ENCODE peak calls at places on chromosomes 5 and 9, in five cellular contexts. R, Q, G, I and Y are unnamed samples. For H3K4me1 and H3K36me3, the result is how much of the 10 kb centered on the place peaks cover.

GRCh38 chr9:85392270-85392669 is 349.5 kb downstream of the AGTPBP1 start:
- DNase-seq in G (no peak), R (no peak), Q (no peak), I (no peak), Y (no peak)

GRCh38 chr5:149486726-149487635 is 64.3 kb downstream of the CSNK1A1 start:
- DNase-seq in Q (no peak), R (no peak), G (no peak), I (no peak), Y (no peak)

GRCh38 chr5:59749782-59750520 is 143.6 kb downstream of the PDE4D start:
- DNase-seq in R (no peak), G (no peak), I (no peak), Q (no peak), Y (no peak)

GRCh38 chr9:92141144-92142129 is 26.2 kb upstream of the SPTLC1 start:
- DNase-seq in I (peak), R (no peak), Q (no peak), G (no peak), Y (no peak)

GRCh38 chr5:63125862-63126261 is 547.2 kb downstream of the LRRC70 start:
- DNase-seq in Q (no peak), G (no peak), R (no peak), I (no peak), Y (no peak)

GRCh38 chr5:39426136-39426535 is 1.4 kb upstream of the DAB2 start:
- DNase-seq in G (no peak), I (no peak), Q (no peak), R (no peak), Y (no peak)

GRCh38 chr9:95204710-95205109 is 112.8 kb downstream of the FANCC start:
- DNase-seq in I (no peak), R (no peak), G (no peak), Q (no peak), Y (no peak)

GRCh38 chr9:132609829-132610228 is 27.4 kb downstream of the BARHL1 start:
- DNase-seq in I (no peak), G (no peak), Q (no peak), R (no peak), Y (no peak)

GRCh38 chr5:43063731-43064171 is 23.6 kb upstream of the ANXA2R start:
- DNase-seq in I (no peak), Q (no peak), R (no peak), G (no peak), Y (peak)

GRCh38 chr5:23506329-23507236 is 826 bp upstream of the PRDM9 start:
- DNase-seq in I (no peak), G (no peak), Q (no peak), R (no peak), Y (no peak)

GRCh38 chr5:8864053-8864452 is 681.8 kb downstream of the SEMA5A start:
- DNase-seq in Q (no peak), G (no peak), R (no peak), I (no peak), Y (no peak)

GRCh38 chr5:159735749-159736660 is 180.3 kb upstream of the ADRA1B start:
- DNase-seq in G (no peak), R (no peak), Q (no peak), I (no peak), Y (no peak)

GRCh38 chr5:102718819-102719218 is 36.3 kb upstream of the PAM start:
- DNase-seq in R (no peak), I (no peak), G (no peak), Q (no peak), Y (no peak)

GRCh38 chr9:89410022-89410421 is 87.9 kb downstream of the SEMA4D start:
- DNase-seq in R (no peak), I (no peak), G (no peak), Q (no peak), Y (no peak)

GRCh38 chr5:398475-399295 is 44.3 kb upstream of the EXOC3 start:
- DNase-seq in Q (no peak), G (no peak), R (no peak), I (no peak), Y (peak)

GRCh38 chr5:17243287-17244063 is 26.0 kb downstream of the BASP1 start:
- DNase-seq in R (no peak), I (no peak), G (no peak), Q (no peak), Y (no peak)

GRCh38 chr5:17252543-17252942 is 35.1 kb downstream of the BASP1 start:
- DNase-seq in G (no peak), Q (no peak), I (no peak), R (no peak), Y (no peak)

GRCh38 chr5:17248999-17249634 is 31.7 kb downstream of the BASP1 start:
- DNase-seq in I (no peak), G (no peak), R (peak), Q (no peak), Y (no peak)
- TF ChIP-seq CTCF in I (no peak), G (no peak), R (peak), Q (no peak), Y (no peak)

GRCh38 chr9:119441338-119441737 is 72.1 kb upstream of the BRINP1 start:
- DNase-seq in Q (no peak), I (no peak), R (no peak), G (no peak), Y (no peak)
- H3K4me1 ChIP-seq in Q (under half), I (under half), R (under half), G (under half), Y (under half)

DNA sequence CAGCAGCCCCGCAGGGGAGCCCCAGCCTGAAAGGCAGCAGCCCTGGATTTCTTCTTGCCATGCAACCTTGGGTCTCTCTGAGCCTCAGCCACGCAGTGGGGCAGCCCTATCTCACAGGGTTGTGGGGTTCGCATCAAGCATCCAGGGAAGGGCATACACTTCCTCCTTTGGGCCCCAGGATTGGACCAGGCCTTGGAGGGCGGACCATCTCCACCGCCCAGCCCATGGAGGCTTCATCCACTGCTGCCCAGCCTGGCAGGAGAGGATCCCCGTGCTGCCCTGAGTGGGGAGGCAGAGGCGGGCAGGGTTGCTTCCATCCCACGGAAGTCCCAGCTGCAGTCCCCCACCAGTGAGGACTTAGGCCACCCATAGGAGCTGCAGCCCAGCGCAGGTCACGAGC is 5.3 kb downstream of the ADAMTS2 start:
- DNase-seq in Q (no peak), G (no peak), I (no peak), R (no peak), Y (peak)
- H3K36me3 ChIP-seq in Q (under half), G (under half), I (under half), R (under half), Y (under half)

DNA sequence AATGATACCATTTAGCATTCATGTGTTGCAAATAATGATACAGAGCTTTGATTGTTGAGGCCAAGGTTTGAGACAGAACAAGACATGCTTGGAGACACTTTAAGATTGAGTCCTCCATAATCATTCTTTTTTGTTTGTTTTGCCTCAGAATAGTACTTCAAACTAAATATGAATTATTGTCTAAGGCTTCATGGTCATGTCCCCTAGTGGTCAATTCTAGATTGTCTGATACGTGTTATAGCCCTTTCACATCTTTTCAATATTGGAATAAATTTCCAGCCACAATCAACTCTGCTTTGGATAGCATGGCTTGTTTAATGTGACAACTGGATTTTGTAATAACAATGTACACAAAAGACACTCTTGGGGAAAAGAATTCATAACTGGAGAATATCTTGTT is 64.2 kb downstream of the PRLR start:
- DNase-seq in I (no peak), R (no peak), Q (no peak), G (no peak), Y (no peak)
- TF ChIP-seq CTCF in I (no peak), R (no peak), Q (no peak), G (no peak), Y (no peak)

GRCh38 chr9:82234160-82234943 is 245.8 kb downstream of the SPATA31D1 start:
- DNase-seq in Q (no peak), R (no peak), G (no peak), I (no peak), Y (no peak)
- H3K4me1 ChIP-seq in Q (under half), R (under half), G (under half), I (under half), Y (under half)